ENCODE peak calls at places on chromosome 15, in eight cellular contexts. A is fibroblast of pulmonary artery, P is tibial artery, M is uterus, S is trophoblast cell, J is colonic mucosa, Y is A549, Z is SJSA1. K is an unnamed sample.

GRCh38 chr15:67244966-67245478 is 9.4 kb downstream of the AAGAB start:
- DNase-seq in Y (no peak), P (no peak), M (no peak), A (peak), J (no peak), Z (no peak), S (no peak), K (no peak)

GRCh38 chr15:55389276-55389631 is 18.9 kb downstream of the CCPG1 start:
- DNase-seq in M (no peak), S (no peak), Z (peak), P (no peak), J (no peak), Y (peak), A (peak), K (no peak)

GRCh38 chr15:80779658-80780415 is 667 bp downstream of the CEMIP start:
- DNase-seq in Y (peak), A (peak), M (no peak), P (no peak), Z (peak), J (peak), S (peak), K (peak)

GRCh38 chr15:48893311-48893710 is 15.4 kb downstream of the EID1 start:
- DNase-seq in M (no peak), J (no peak), P (no peak), Y (no peak), Z (no peak), S (no peak), A (no peak), K (no peak)

GRCh38 chr15:101489633-101490407 is at the start of gene PCSK6:
- DNase-seq in A (no peak), P (no peak), M (no peak), S (peak), J (peak), Y (peak), Z (no peak), K (no peak)

GRCh38 chr15:47326934-47327333 is 390.4 kb upstream of the SEMA6D start:
- DNase-seq in Y (no peak), P (no peak), S (no peak), J (no peak), M (no peak), Z (no peak), A (no peak), K (no peak)

GRCh38 chr15:59298255-59298856 is 74.3 kb downstream of the MYO1E start:
- DNase-seq in A (no peak), J (no peak), M (no peak), S (peak), Y (no peak), P (no peak), Z (no peak), K (no peak)

GRCh38 chr15:67089218-67090193 is 24.1 kb downstream of the SMAD3 start:
- DNase-seq in J (peak), P (no peak), A (no peak), Y (peak), Z (peak), M (no peak), S (no peak), K (no peak)

GRCh38 chr15:60038111-60038521 is 34.0 kb downstream of the FOXB1 start:
- DNase-seq in J (no peak), M (no peak), Y (no peak), S (no peak), A (no peak), P (no peak), Z (no peak), K (no peak)

GRCh38 chr15:92714071-92714456 is 58.5 kb upstream of the FAM174B start:
- DNase-seq in Z (no peak), Y (peak), A (peak), J (no peak), S (peak), M (no peak), P (no peak), K (peak)

GRCh38 chr15:58423858-58424608 is 7.8 kb upstream of the LIPC start:
- DNase-seq in S (no peak), P (no peak), Y (no peak), M (no peak), Z (no peak), A (no peak), J (no peak), K (no peak)

GRCh38 chr15:48887144-48887543 is 9.2 kb downstream of the EID1 start:
- DNase-seq in M (no peak), J (no peak), P (no peak), Y (no peak), Z (no peak), A (no peak), S (no peak), K (no peak)

GRCh38 chr15:98257290-98257689 is 296.8 kb downstream of the ARRDC4 start:
- DNase-seq in A (no peak), J (no peak), Y (no peak), S (no peak), M (no peak), P (no peak), Z (no peak), K (no peak)

GRCh38 chr15:65611888-65612615 is 1.1 kb upstream of the INTS14 start:
- DNase-seq in S (no peak), Y (no peak), M (no peak), J (no peak), P (no peak), Z (no peak), A (no peak), K (no peak)

GRCh38 chr15:31463521-31464102 is 137.0 kb downstream of the KLF13 start:
- DNase-seq in A (no peak), Y (no peak), J (no peak), M (no peak), S (no peak), P (peak), Z (no peak), K (no peak)

GRCh38 chr15:31464216-31465082 is 137.8 kb downstream of the KLF13 start:
- DNase-seq in S (no peak), P (peak), Y (no peak), Z (no peak), A (no peak), M (peak), J (no peak), K (no peak)

GRCh38 chr15:31461375-31461774 is 134.7 kb downstream of the KLF13 start:
- DNase-seq in A (no peak), P (no peak), S (no peak), Z (no peak), M (peak), Y (no peak), J (no peak), K (no peak)

GRCh38 chr15:31459011-31459748 is 132.5 kb downstream of the KLF13 start:
- DNase-seq in Z (no peak), S (no peak), Y (no peak), M (peak), P (peak), A (no peak), J (no peak), K (no peak)

GRCh38 chr15:31461911-31462480 is 135.4 kb downstream of the KLF13 start:
- DNase-seq in A (no peak), Y (no peak), P (peak), M (peak), J (no peak), S (no peak), Z (no peak), K (no peak)
- H3K4me3 ChIP-seq in A (no peak), Y (no peak), P (no peak), M (no peak), J (no peak), S (no peak), Z (no peak), K (no peak)

DNA sequence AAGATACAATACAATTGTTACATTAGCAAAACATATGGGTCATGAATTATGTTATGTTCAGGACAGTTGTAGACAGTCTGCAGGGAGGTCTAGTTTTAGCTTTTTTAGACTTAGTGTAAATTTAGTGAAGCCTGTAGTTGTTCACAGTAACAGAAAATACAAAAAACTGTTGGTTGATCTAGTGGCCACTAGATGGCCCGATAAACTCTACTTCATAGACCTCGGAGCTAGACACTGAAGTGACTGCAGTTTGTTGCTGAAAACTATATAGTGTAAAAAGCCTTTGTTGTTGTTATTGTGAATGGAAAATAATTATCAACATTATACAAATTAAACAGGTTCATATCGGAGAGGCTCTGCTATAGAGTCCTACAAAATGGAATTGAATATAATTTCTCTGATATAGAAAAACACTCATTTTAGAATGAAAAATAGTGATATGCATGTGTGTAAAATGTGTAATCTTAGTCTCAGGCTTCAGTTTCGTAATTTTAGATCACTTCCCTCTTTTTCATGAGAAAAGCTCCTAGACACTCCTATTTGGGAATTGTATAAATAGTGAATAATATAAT is 18.3 kb downstream of the MAGEL2 start:
- DNase-seq in M (no peak), A (peak), S (no peak), J (no peak), Z (no peak), P (no peak), Y (no peak), K (no peak)
- H3K4me3 ChIP-seq in M (no peak), A (no peak), S (no peak), J (no peak), Z (no peak), P (no peak), Y (no peak), K (no peak)

GRCh38 chr15:40047413-40048154 is 8.6 kb upstream of the SRP14 start:
- DNase-seq in Y (no peak), Z (peak), P (peak), A (peak), S (peak), M (peak), J (no peak), K (peak)
- H3K4me3 ChIP-seq in Y (no peak), Z (no peak), P (no peak), A (no peak), S (no peak), M (no peak), J (no peak), K (no peak)

GRCh38 chr15:84634228-84634837 is 19.8 kb downstream of the WDR73 start:
- DNase-seq in Z (peak), S (peak), J (no peak), P (no peak), Y (no peak), A (no peak), M (no peak), K (no peak)
- H3K4me3 ChIP-seq in Z (peak), S (peak), J (peak), P (peak), Y (peak), A (peak), M (peak), K (peak)

GRCh38 chr15:35127717-35128116 is 42.6 kb upstream of the NANOGP8 start:
- DNase-seq in M (no peak), P (no peak), S (no peak), Y (no peak), A (no peak), J (no peak), Z (no peak), K (no peak)
- H3K4me3 ChIP-seq in M (no peak), P (no peak), S (no peak), Y (no peak), A (no peak), J (no peak), Z (no peak), K (no peak)

DNA sequence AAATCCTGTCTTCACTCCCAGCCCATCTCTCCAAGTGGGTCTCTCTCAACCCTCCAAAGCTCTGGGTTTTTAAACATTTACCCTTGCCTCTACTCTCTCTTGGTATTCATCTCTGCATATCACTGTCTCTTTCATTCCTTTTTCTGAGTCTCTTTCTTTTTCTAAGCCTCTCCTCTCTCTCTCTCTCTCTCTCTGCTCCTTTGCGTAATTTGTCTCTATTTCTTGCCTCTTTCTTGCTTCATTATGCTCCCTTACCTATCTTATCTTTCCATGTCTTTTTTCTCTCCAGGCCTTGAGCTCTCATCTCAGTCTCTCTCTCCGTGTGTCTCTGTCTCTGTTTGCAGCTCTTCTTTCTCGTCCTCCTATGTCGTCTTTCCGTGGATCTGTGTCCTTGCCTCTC is 678 bp upstream of the SCAMP5 start:
- DNase-seq in J (no peak), Z (no peak), M (no peak), Y (no peak), A (no peak), S (no peak), P (no peak), K (no peak)
- H3K4me3 ChIP-seq in J (no peak), Z (no peak), M (no peak), Y (peak), A (no peak), S (no peak), P (no peak), K (no peak)

GRCh38 chr15:41056810-41057209 is 59.3 kb downstream of the INO80 start:
- DNase-seq in P (no peak), Y (no peak), S (no peak), J (no peak), M (no peak), A (no peak), Z (no peak), K (no peak)

GRCh38 chr15:41047474-41047873 is 68.6 kb downstream of the INO80 start:
- DNase-seq in P (no peak), S (no peak), Z (no peak), Y (no peak), J (no peak), M (no peak), A (no peak), K (no peak)

GRCh38 chr15:41048397-41048796 is 67.7 kb downstream of the INO80 start:
- DNase-seq in Z (no peak), A (no peak), J (no peak), Y (no peak), S (no peak), M (no peak), P (no peak), K (no peak)

GRCh38 chr15:41055706-41056105 is 60.4 kb downstream of the INO80 start:
- DNase-seq in Y (no peak), J (no peak), Z (no peak), P (no peak), S (no peak), A (no peak), M (no peak), K (no peak)

GRCh38 chr15:41051139-41051538 is 64.9 kb downstream of the INO80 start:
- DNase-seq in J (no peak), A (no peak), Z (no peak), S (no peak), M (no peak), Y (no peak), P (no peak), K (no peak)
- H3K4me3 ChIP-seq in J (no peak), A (no peak), Z (no peak), S (no peak), M (no peak), Y (no peak), P (no peak), K (no peak)

K was measured in ovary.